ENCODE peak calls at places on chromosomes 6 and 20, in five cellular contexts. O is HCT116, V is H1, I is SK-N-SH, Q is IMR-90. W is an unnamed sample.

GRCh38 chr6:1792989-1793388 is 183.3 kb downstream of the FOXC1 start:
- DNase-seq in O (peak; percentile 26), Q (peak; percentile 10), V (no peak), I (no peak), W (peak; percentile 30)

GRCh38 chr6:155528982-155529453 is 73.4 kb upstream of the NOX3 start:
- DNase-seq in O (no peak), V (no peak), Q (peak; percentile 94), I (no peak), W (no peak)

GRCh38 chr20:61748376-61748775 is 317.3 kb downstream of the TAF4 start:
- DNase-seq in Q (peak; percentile 70), V (no peak), O (no peak), I (no peak), W (no peak)

GRCh38 chr6:13796781-13797180 is 17.6 kb downstream of the MCUR1 start:
- DNase-seq in Q (no peak), I (no peak), O (no peak), V (no peak), W (no peak)

GRCh38 chr6:81075974-81076373 is 676.5 kb downstream of the TENT5A start:
- DNase-seq in V (no peak), Q (peak; percentile 12), O (peak; percentile 21), I (peak; percentile 20), W (no peak)

GRCh38 chr6:140782941-140783340 is 1349.8 kb upstream of the GJE1 start:
- DNase-seq in O (no peak), I (no peak), V (no peak), Q (no peak), W (no peak)

GRCh38 chr6:130624046-130624445 is 203.2 kb upstream of the SMLR1 start:
- DNase-seq in V (no peak), Q (peak; percentile 66), O (no peak), I (no peak), W (no peak)

GRCh38 chr20:22768779-22769178 is 184.4 kb upstream of the FOXA2 start:
- DNase-seq in I (no peak), O (no peak), V (no peak), Q (no peak), W (no peak)

GRCh38 chr6:31666337-31666960 is 569 bp downstream of the CSNK2B start:
- DNase-seq in O (no peak), V (no peak), I (no peak), Q (peak; percentile 9), W (no peak)

GRCh38 chr20:18224968-18225568 is 63.3 kb upstream of the ZNF133 start:
- DNase-seq in O (peak; percentile 12), V (no peak), Q (peak; percentile 64), I (peak; percentile 28), W (peak; percentile 29)

GRCh38 chr6:21101694-21102093 is 491.9 kb upstream of the SOX4 start:
- DNase-seq in V (no peak), I (no peak), Q (no peak), O (no peak), W (no peak)

GRCh38 chr6:55937227-55937626 is 61.8 kb upstream of the BMP5 start:
- DNase-seq in I (no peak), V (no peak), O (no peak), Q (no peak), W (no peak)

GRCh38 chr20:1775117-1775516 is 117.5 kb upstream of the SIRPG start:
- DNase-seq in O (no peak), I (no peak), V (no peak), Q (peak; percentile 63), W (no peak)

GRCh38 chr6:34601706-34602105 is 45.6 kb upstream of the SPDEF start:
- DNase-seq in V (no peak), Q (no peak), O (no peak), I (no peak), W (no peak)

GRCh38 chr20:43900062-43900461 is 14.6 kb upstream of the TOX2 start:
- DNase-seq in I (no peak), Q (no peak), O (no peak), V (no peak), W (no peak)

GRCh38 chr6:158417760-158418098 is 105.5 kb downstream of the TULP4 start:
- DNase-seq in Q (peak; percentile 79), I (no peak), O (no peak), V (no peak), W (no peak)

GRCh38 chr6:161257778-161258457 is 15.9 kb downstream of the AGPAT4 start:
- DNase-seq in O (no peak), I (no peak), V (no peak), Q (peak; percentile 99), W (peak; percentile 28)

GRCh38 chr6:52483671-52484003 is 63.5 kb downstream of the EFHC1 start:
- DNase-seq in Q (no peak), I (no peak), V (no peak), O (no peak), W (no peak)

GRCh38 chr6:158793432-158793831 is 25.7 kb downstream of the EZR start:
- DNase-seq in I (peak; percentile 37), V (no peak), Q (peak; percentile 65), O (peak; percentile 68), W (peak; percentile 67)

GRCh38 chr6:133568970-133569889 is 319.7 kb upstream of the TCF21 start:
- DNase-seq in O (peak; percentile 87), Q (peak; percentile 91), V (no peak), I (peak; percentile 50), W (peak; percentile 96)

GRCh38 chr20:44702776-44703175 is 12.4 kb upstream of the CCN5 start:
- DNase-seq in Q (peak; percentile 91), O (no peak), I (no peak), V (no peak), W (no peak)

GRCh38 chr6:165939601-165940290 is 227.9 kb downstream of the TBXT start:
- DNase-seq in I (no peak), O (no peak), V (no peak), Q (no peak), W (no peak)

GRCh38 chr20:51014797-51015722 is 7.8 kb downstream of the KCNG1 start:
- DNase-seq in Q (peak; percentile 73), I (peak; percentile 87), V (no peak), O (no peak), W (peak; percentile 84)

GRCh38 chr6:71310261-71310660 is 21.6 kb downstream of the OGFRL1 start:
- DNase-seq in Q (no peak), V (no peak), I (no peak), O (no peak), W (no peak)

GRCh38 chr6:29071831-29072723 is 15.0 kb downstream of the OR2B3 start:
- DNase-seq in V (peak; percentile 23), Q (no peak), O (peak; percentile 51), I (peak; percentile 44), W (peak; percentile 65)

GRCh38 chr20:63751471-63752271 is 12.1 kb downstream of the SLC2A4RG start:
- DNase-seq in I (peak; percentile 77), Q (no peak), V (no peak), O (no peak), W (no peak)

GRCh38 chr6:89566011-89566775 is 72.4 kb downstream of the LYRM2 start:
- DNase-seq in Q (no peak), O (no peak), V (no peak), I (no peak), W (no peak)

GRCh38 chr6:28658475-28659249 is 133.0 kb downstream of the GPX5 start:
- DNase-seq in I (peak; percentile 15), Q (peak; percentile 12), O (no peak), V (no peak), W (no peak)

GRCh38 chr6:9583946-9584345 is 830.9 kb downstream of the TFAP2A start:
- DNase-seq in O (no peak), Q (no peak), V (no peak), I (no peak), W (no peak)

GRCh38 chr6:153130515-153131036 is 506 bp downstream of the RGS17 start:
- DNase-seq in O (no peak), Q (no peak), I (peak; percentile 88), V (no peak), W (no peak)

GRCh38 chr6:37648465-37649330 is 49.0 kb downstream of the MDGA1 start:
- DNase-seq in Q (no peak), V (peak; percentile 77), I (no peak), O (peak; percentile 47), W (no peak)

GRCh38 chr20:43958626-43959025 is 44.0 kb downstream of the TOX2 start:
- DNase-seq in O (no peak), V (no peak), Q (no peak), I (no peak), W (no peak)

DNA sequence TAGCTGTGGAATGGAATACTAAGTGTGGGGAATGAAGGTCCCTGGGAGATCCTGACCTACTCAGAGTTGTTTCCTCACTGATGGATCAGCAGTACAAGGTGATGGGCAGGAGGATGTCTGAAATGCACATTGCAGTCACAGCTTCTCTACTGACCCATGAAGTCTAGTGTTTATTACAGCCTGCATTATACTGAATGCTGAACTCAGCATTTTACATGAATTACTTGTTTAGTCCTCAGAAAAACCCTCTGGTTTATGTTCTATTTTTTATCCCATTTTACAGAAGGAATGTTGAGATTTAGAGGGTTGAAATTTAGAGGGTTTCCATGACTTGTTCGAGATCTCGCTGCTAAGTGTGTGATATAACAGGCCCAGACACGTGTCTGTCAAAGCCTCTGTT is 211.9 kb upstream of the PCSK2 start:
- DNase-seq in V (no peak), Q (no peak), O (no peak), I (no peak), W (no peak)
- TF ChIP-seq RAD21 in V (no peak), Q (no peak), O (no peak), I (no peak), W (no peak)

DNA sequence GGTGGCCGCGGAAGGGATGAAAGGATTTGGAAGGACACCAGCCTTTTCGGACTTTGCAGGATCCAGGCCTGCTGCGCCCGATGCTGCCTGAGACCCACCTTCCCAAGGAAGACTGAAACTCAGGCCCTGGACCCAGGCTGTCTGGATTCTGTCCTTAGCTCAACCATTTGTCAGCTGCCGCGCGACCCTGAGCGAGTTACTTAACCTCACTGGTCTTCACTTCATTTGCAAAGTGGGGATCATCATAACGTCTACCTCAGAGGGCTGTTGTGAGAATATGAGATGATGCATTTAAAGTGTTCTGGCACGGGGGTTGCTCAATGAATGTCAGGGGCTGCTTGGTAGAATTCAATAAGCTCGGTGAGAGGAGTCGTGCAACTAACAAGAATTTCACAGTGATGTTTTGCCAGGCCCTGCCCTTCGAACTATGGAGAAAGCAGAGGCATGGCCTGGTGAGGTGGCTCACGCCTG is 104.2 kb upstream of the PRDM1 start:
- DNase-seq in V (no peak), I (no peak), Q (no peak), O (no peak), W (no peak)
- TF ChIP-seq RAD21 in V (no peak), I (no peak), Q (no peak), O (no peak), W (no peak)

GRCh38 chr6:30111266-30111856 is 1.5 kb downstream of the TRIM31 start:
- DNase-seq in I (no peak), O (no peak), Q (no peak), V (no peak), W (no peak)
- TF ChIP-seq RAD21 in I (no peak), O (no peak), Q (no peak), V (no peak), W (no peak)

GRCh38 chr6:41720783-41721182 is 14.6 kb downstream of the TFEB start:
- DNase-seq in Q (no peak), O (no peak), V (no peak), I (no peak), W (no peak)

GRCh38 chr6:41723936-41724637 is 11.3 kb downstream of the TFEB start:
- DNase-seq in V (no peak), O (no peak), Q (no peak), I (no peak), W (no peak)

GRCh38 chr6:41721396-41721795 is 14.0 kb downstream of the TFEB start:
- DNase-seq in O (no peak), V (no peak), Q (no peak), I (no peak), W (no peak)

GRCh38 chr6:41724638-41725501 is 10.5 kb downstream of the TFEB start:
- DNase-seq in I (no peak), Q (no peak), V (no peak), O (no peak), W (no peak)

GRCh38 chr6:41723178-41723935 is 12.1 kb downstream of the TFEB start:
- DNase-seq in I (no peak), O (no peak), V (no peak), Q (peak; percentile 91), W (peak; percentile 83)
- TF ChIP-seq RAD21 in I (no peak), O (no peak), V (no peak), Q (no peak), W (no peak)